ENCODE peak calls at places on chromosomes 6 and 20, in eight cellular contexts. E is endothelial cell, Y is amygdala, I is stomach, B is GDM1, H is amniotic stem cell, Q is NCI-H1694 treated with DMSO at 0.1 percent for 48 hours, Z is brain microvascular endothelial cell. S is an unnamed sample.

GRCh38 chr6:8219352-8219943 is 117.1 kb upstream of the EEF1E1 start:
- DNase-seq in B (peak; percentile 6), Z (peak; percentile 53), E (peak; percentile 47), I (peak; percentile 42), Q (peak; percentile 37), Y (peak; percentile 2), H (peak; percentile 23), S (no peak)

GRCh38 chr20:62745279-62745958 is 36.8 kb downstream of the NTSR1 start:
- DNase-seq in B (no peak), I (no peak), Q (no peak), E (no peak), Y (no peak), Z (no peak), H (no peak), S (peak; percentile 16)

GRCh38 chr6:151482290-151482689 is 11.5 kb upstream of the CCDC170 start:
- DNase-seq in B (no peak), Q (no peak), Y (no peak), Z (no peak), H (no peak), E (no peak), I (no peak), S (no peak)

GRCh38 chr20:37518606-37519507 is 2.2 kb upstream of the NNAT start:
- DNase-seq in E (peak; percentile 57), H (no peak), Y (no peak), Q (no peak), I (peak; percentile 35), Z (no peak), B (no peak), S (peak; percentile 51)

GRCh38 chr6:111176038-111176762 is 88.9 kb downstream of the SLC16A10 start:
- DNase-seq in Y (no peak), E (no peak), Q (no peak), I (no peak), H (no peak), B (no peak), Z (no peak), S (no peak)

GRCh38 chr6:169938262-169938701 is 186.9 kb downstream of the ERMARD start:
- DNase-seq in I (no peak), B (no peak), H (no peak), E (no peak), Z (no peak), Y (no peak), Q (no peak), S (no peak)

GRCh38 chr6:79307321-79308036 is 73.0 kb upstream of the HMGN3 start:
- DNase-seq in E (no peak), Q (no peak), B (no peak), H (no peak), Y (no peak), I (no peak), Z (peak; percentile 47), S (no peak)

GRCh38 chr20:36122931-36123288 is 31.6 kb upstream of the EPB41L1 start:
- DNase-seq in Y (no peak), Z (no peak), B (no peak), E (no peak), I (no peak), Q (no peak), H (no peak), S (no peak)

GRCh38 chr20:63520939-63521601 is 505 bp downstream of the PPDPF start:
- DNase-seq in H (no peak), Q (no peak), Y (peak; percentile 84), E (peak; percentile 65), B (peak; percentile 43), Z (peak; percentile 9), I (peak; percentile 89), S (peak; percentile 80)

GRCh38 chr6:37554480-37554819 is 54.8 kb upstream of the CCDC167 start:
- DNase-seq in B (no peak), Y (no peak), H (no peak), Z (peak; percentile 26), I (no peak), E (no peak), Q (no peak), S (no peak)

GRCh38 chr20:22834651-22835256 is 200.4 kb upstream of the SSTR4 start:
- DNase-seq in B (no peak), Q (no peak), H (no peak), Y (no peak), I (no peak), Z (no peak), E (no peak), S (no peak)

S was measured in left cardiac atrium.